ENCODE peak calls at places on chromosomes 11 and 22, in five cellular contexts. C, W, D, R and I are unnamed samples.

GRCh38 chr11:9315078-9315688 is 790 bp upstream of the TMEM41B start:
- DNase-seq in C (peak), W (no peak), D (no peak), R (no peak), I (no peak)

GRCh38 chr22:49664891-49665290 is 162.8 kb downstream of the BRD1 start:
- DNase-seq in C (no peak), W (no peak), D (peak), R (no peak), I (no peak)

GRCh38 chr11:73218106-73218829 is at the start of gene P2RY2:
- DNase-seq in C (peak), W (no peak), D (peak), R (no peak), I (no peak)

GRCh38 chr11:15901790-15902189 is 454.6 kb downstream of the SOX6 start:
- DNase-seq in C (no peak), W (no peak), D (no peak), R (no peak), I (no peak)

GRCh38 chr11:109424893-109425292 is 2.9 kb downstream of the C11orf87 start:
- DNase-seq in C (peak), W (no peak), D (peak), R (no peak), I (no peak)

GRCh38 chr11:129881570-129882170 is 13.7 kb downstream of the NFRKB start:
- DNase-seq in C (peak), W (peak), D (peak), R (peak), I (no peak)

GRCh38 chr11:67491276-67492068 is 8.6 kb downstream of the AIP start:
- DNase-seq in C (no peak), W (no peak), D (peak), R (no peak), I (no peak)

GRCh38 chr11:1733716-1734351 is 16.6 kb downstream of the IFITM10 start:
- DNase-seq in C (no peak), W (no peak), D (peak), R (no peak), I (no peak)

GRCh38 chr11:83681045-83681781 is 395.0 kb upstream of the CCDC90B start:
- DNase-seq in C (peak), W (no peak), D (no peak), R (no peak), I (no peak)

GRCh38 chr11:106177311-106177710 is 99.8 kb downstream of the AASDHPPT start:
- DNase-seq in C (peak), W (no peak), D (peak), R (no peak), I (no peak)

GRCh38 chr11:111462329-111462728 is 49.9 kb downstream of the BTG4 start:
- DNase-seq in C (no peak), W (no peak), D (peak), R (no peak), I (no peak)

GRCh38 chr22:48517039-48518030 is 1310.3 kb downstream of the BRD1 start:
- DNase-seq in C (peak), W (no peak), D (peak), R (no peak), I (no peak)

GRCh38 chr11:9362393-9362863 is 22.0 kb upstream of the IPO7 start:
- DNase-seq in C (no peak), W (no peak), D (peak), R (no peak), I (no peak)

GRCh38 chr11:2691991-2692841 is 7.6 kb downstream of the KCNQ1OT1 start:
- DNase-seq in C (peak), W (no peak), D (peak), R (no peak), I (no peak)

GRCh38 chr11:86068138-86068861 is 584 bp downstream of the PICALM start:
- DNase-seq in C (peak), W (no peak), D (peak), R (peak), I (no peak)

GRCh38 chr11:29750392-29750791 is 266.4 kb downstream of the KCNA4 start:
- DNase-seq in C (no peak), W (no peak), D (no peak), R (no peak), I (no peak)

DNA sequence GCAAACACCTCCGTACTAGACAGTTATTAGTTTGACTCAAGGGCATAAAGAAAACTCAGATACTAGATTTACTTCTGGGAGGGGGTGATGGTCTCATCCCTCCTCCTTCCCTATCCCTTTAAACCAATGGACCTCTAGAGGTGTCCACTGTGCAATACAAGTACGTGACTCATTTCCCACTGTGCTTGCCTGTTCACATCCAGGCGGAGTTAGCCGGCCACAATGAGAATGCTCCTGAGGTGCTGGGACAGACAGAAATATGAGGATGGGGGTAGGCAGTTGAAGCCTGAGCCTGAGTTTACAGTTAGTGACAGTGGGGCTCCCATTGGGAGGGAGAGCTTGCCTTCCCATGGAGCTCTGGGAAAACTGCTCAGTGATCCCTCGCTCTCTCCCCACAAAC is 8.4 kb upstream of the PMM1 start:
- DNase-seq in C (no peak), W (peak), D (no peak), R (peak), I (no peak)
- TF ChIP-seq CTCF in C (no peak), W (peak), D (no peak), R (peak), I (no peak)

GRCh38 chr22:17370766-17371181 is 1.5 kb downstream of the CECR2 start:
- DNase-seq in C (no peak), W (no peak), D (no peak), R (no peak), I (no peak)
- H3K4me3 ChIP-seq in C (peak), W (no peak), D (peak), R (no peak), I (no peak)

GRCh38 chr22:37571992-37572373 is 7.9 kb downstream of the LGALS2 start:
- DNase-seq in C (no peak), W (no peak), D (no peak), R (no peak), I (no peak)

GRCh38 chr22:37569009-37569920 is 9.0 kb downstream of the CDC42EP1 start:
- DNase-seq in C (peak), W (no peak), D (peak), R (no peak), I (no peak)

GRCh38 chr22:37569921-37570660 is 9.8 kb downstream of the LGALS2 start:
- DNase-seq in C (peak), W (no peak), D (no peak), R (no peak), I (no peak)

GRCh38 chr22:37570661-37570976 is 9.3 kb downstream of the LGALS2 start:
- DNase-seq in C (no peak), W (no peak), D (no peak), R (no peak), I (no peak)

DNA sequence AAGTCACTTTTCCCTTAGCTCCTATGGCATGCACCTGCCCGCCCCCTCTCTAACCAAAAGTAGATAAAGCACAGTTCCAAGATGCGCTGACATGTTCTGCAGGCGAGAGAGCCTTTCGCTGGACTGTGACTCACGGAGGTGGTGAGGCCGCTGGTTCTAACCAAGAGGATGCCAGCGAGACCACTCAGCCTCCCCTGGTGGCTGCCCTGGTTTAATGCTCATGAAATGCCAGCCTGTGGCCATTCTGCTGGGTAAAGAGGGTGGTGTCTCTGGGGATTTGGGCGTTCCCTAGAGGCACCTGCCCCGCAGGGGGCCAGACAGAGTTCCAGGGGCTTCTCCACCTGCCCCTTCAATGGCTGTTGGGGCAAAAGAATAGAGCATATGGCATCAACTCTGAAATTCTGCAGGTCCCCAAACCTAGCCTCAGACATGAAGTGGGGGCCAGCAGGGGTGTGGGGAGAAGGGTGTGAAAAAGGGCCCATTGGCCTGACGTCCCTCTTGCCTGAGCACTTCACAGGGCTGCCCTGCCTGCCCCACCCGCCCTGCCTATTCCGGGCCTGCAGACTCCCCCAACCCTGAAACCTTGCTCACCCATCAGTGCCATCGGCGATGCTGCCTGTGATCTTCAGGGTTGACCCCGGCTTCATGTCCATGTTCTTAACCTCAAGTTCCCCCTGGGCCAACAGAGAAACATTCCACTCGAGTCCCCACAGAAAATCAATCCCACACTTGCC is 8.5 kb downstream of the LGALS2 start:
- DNase-seq in C (peak), W (no peak), D (no peak), R (no peak), I (no peak)
- TF ChIP-seq CTCF in C (no peak), W (peak), D (peak), R (no peak), I (peak)

DNA sequence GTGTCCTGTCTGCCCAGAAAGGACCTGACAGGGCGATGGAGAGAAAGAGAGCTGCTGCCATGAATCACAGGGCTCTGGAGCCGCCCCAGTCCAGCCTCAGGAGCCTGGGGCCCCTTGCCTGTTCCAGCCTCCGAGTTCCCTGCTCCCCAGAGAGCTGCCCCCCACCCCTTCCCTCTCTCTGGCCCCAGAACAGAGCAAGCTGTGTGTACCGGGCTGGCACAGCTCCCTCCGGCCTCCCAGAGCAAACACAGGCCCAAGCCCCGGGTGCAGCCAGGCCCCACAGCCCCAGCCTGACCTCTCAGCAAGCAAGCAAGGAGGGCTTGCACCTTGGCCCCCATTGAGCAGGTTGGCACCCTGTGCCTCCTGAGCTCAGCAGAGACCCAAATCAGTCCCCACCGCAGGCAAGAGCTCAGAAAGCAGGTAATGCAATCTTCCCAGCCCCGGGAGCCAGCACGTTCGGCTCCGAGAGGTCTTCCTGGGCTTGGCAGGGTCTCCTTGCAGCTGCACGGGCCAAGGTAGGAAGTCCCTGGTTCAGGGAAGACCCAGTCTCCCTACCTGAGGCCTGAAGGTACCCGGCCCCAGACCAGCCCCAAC is 1.4 kb downstream of the PACSIN3 start:
- DNase-seq in C (peak), W (no peak), D (no peak), R (no peak), I (no peak)
- H3K4me3 ChIP-seq in C (peak), W (peak), D (peak), R (peak), I (peak)

GRCh38 chr11:133966924-133967598 is 10.3 kb upstream of the IGSF9B start:
- DNase-seq in C (peak), W (no peak), D (peak), R (no peak), I (no peak)
- TF ChIP-seq CTCF in C (peak), W (peak), D (peak), R (peak), I (peak)

DNA sequence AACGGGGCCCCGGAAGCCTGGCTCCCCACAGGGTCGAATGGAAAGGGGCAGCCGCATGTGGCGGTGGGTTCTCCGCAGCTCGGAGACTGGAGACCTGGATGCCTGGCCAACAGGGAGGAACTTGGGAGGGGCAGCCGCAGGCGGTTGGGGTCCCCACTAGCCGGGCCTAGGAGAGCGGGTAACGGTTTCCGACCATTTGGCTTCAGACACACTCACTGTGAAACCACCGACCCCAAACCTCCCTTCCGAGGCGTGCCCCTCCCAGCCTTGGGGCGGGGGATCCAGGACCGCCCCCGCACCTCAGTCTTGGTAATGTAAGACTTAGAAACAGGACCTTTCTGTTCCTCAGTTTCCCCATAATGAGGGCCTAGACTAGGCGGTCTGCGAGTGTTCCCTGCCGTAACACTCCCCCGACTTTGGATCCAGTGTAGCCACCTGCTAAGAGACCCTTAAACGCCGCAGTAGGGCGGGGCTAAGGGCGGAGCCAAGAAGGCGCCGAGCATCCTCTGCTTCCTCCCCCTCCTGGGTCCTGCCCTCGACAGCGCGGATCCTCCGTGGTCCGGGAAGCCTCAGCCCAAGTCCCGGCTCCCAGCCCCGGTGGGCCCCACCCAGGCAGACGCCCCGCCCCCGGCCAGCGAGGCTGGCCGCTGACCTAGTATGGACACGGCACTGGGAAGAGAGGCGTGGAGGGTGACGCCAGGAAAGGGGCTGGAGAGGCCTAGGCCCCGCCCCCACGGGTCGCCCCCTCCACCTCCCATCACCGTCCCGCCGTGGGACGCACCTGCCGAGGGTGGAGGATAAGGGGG is 1.8 kb upstream of the RASGRP2 start:
- DNase-seq in C (peak), W (peak), D (peak), R (peak), I (no peak)
- H3K4me3 ChIP-seq in C (no peak), W (peak), D (peak), R (peak), I (no peak)

GRCh38 chr11:35404397-35404775 is 15.0 kb downstream of the SLC1A2 start:
- DNase-seq in C (peak), W (no peak), D (peak), R (peak), I (no peak)
- TF ChIP-seq CTCF in C (peak), W (peak), D (peak), R (peak), I (peak)

GRCh38 chr11:88508808-88509581 is 171.5 kb upstream of the CTSC start:
- DNase-seq in C (peak), W (no peak), D (peak), R (no peak), I (no peak)
- H3K4me3 ChIP-seq in C (peak), W (peak), D (peak), R (no peak), I (peak)